ENCODE peak calls at places on chromosome 17, in four cellular contexts. One of them, this sample, is unnamed.

GRCh38 chr17:79183221-79184158 is 108.9 kb downstream of the ENGASE start:
- DNase-seq in CD4-positive, alpha-beta T cell: no peak
- DNase-seq in kidney: peak
- DNase-seq in upper lobe of right lung: no peak
- DNase-seq in this sample: peak

GRCh38 chr17:49235896-49236295 is 5.3 kb upstream of the PHOSPHO1 start:
- DNase-seq in CD4-positive, alpha-beta T cell: no peak
- DNase-seq in kidney: no peak
- DNase-seq in upper lobe of right lung: no peak
- DNase-seq in this sample: peak

GRCh38 chr17:17170346-17170976 is 35.7 kb downstream of the PLD6 start:
- DNase-seq in CD4-positive, alpha-beta T cell: no peak
- DNase-seq in kidney: no peak
- DNase-seq in upper lobe of right lung: no peak
- DNase-seq in this sample: peak

GRCh38 chr17:81693491-81694360 is 9.4 kb upstream of the MRPL12 start:
- DNase-seq in CD4-positive, alpha-beta T cell: no peak
- DNase-seq in kidney: no peak
- DNase-seq in upper lobe of right lung: no peak
- DNase-seq in this sample: peak

GRCh38 chr17:62778990-62779681 is 29.0 kb downstream of the MARCHF10 start:
- DNase-seq in CD4-positive, alpha-beta T cell: no peak
- DNase-seq in kidney: peak
- DNase-seq in upper lobe of right lung: peak
- DNase-seq in this sample: no peak

GRCh38 chr17:78781339-78782304 is at the start of gene CYTH1:
- DNase-seq in CD4-positive, alpha-beta T cell: peak
- DNase-seq in kidney: peak
- DNase-seq in upper lobe of right lung: peak
- DNase-seq in this sample: peak

GRCh38 chr17:72826602-72827001 is 265.9 kb downstream of the SLC39A11 start:
- DNase-seq in CD4-positive, alpha-beta T cell: no peak
- DNase-seq in kidney: no peak
- DNase-seq in upper lobe of right lung: no peak
- DNase-seq in this sample: no peak

GRCh38 chr17:78294776-78295175 is 63.3 kb downstream of the TMEM235 start:
- DNase-seq in CD4-positive, alpha-beta T cell: no peak
- DNase-seq in kidney: no peak
- DNase-seq in upper lobe of right lung: no peak
- DNase-seq in this sample: peak

GRCh38 chr17:68456529-68457167 is 648 bp downstream of the WIPI1 start:
- DNase-seq in CD4-positive, alpha-beta T cell: no peak
- DNase-seq in kidney: peak
- DNase-seq in upper lobe of right lung: peak
- DNase-seq in this sample: peak

GRCh38 chr17:16519021-16519420 is 27.0 kb upstream of the LRRC75A start:
- DNase-seq in CD4-positive, alpha-beta T cell: no peak
- DNase-seq in kidney: no peak
- DNase-seq in upper lobe of right lung: no peak
- DNase-seq in this sample: no peak

GRCh38 chr17:63477471-63478440 is 895 bp downstream of the ACE start:
- DNase-seq in CD4-positive, alpha-beta T cell: no peak
- DNase-seq in kidney: no peak
- DNase-seq in upper lobe of right lung: no peak
- DNase-seq in this sample: peak

GRCh38 chr17:60170835-60171752 is 21.3 kb downstream of the CA4 start:
- DNase-seq in CD4-positive, alpha-beta T cell: no peak
- DNase-seq in kidney: no peak
- DNase-seq in upper lobe of right lung: no peak
- DNase-seq in this sample: no peak

GRCh38 chr17:37278247-37278894 is 97.4 kb upstream of the C17orf78 start:
- DNase-seq in CD4-positive, alpha-beta T cell: no peak
- DNase-seq in kidney: no peak
- DNase-seq in upper lobe of right lung: no peak
- DNase-seq in this sample: no peak

GRCh38 chr17:64056269-64057005 is 36.0 kb upstream of the ICAM2 start:
- DNase-seq in CD4-positive, alpha-beta T cell: no peak
- DNase-seq in kidney: no peak
- DNase-seq in upper lobe of right lung: no peak
- DNase-seq in this sample: no peak

GRCh38 chr17:66625321-66625767 is 209.6 kb upstream of the CACNG5 start:
- DNase-seq in CD4-positive, alpha-beta T cell: no peak
- DNase-seq in kidney: no peak
- DNase-seq in upper lobe of right lung: no peak
- DNase-seq in this sample: no peak

GRCh38 chr17:41466988-41467387 is at the start of gene KRT32:
- DNase-seq in CD4-positive, alpha-beta T cell: no peak
- DNase-seq in kidney: no peak
- DNase-seq in upper lobe of right lung: no peak
- DNase-seq in this sample: no peak

GRCh38 chr17:77456271-77456950 is 315.6 kb downstream of the SEC14L1 start:
- DNase-seq in CD4-positive, alpha-beta T cell: peak
- DNase-seq in kidney: no peak
- DNase-seq in upper lobe of right lung: no peak
- DNase-seq in this sample: no peak

GRCh38 chr17:80825471-80826345 is 165.9 kb upstream of the CHMP6 start:
- DNase-seq in CD4-positive, alpha-beta T cell: no peak
- DNase-seq in kidney: peak
- DNase-seq in upper lobe of right lung: peak
- DNase-seq in this sample: peak

GRCh38 chr17:55421179-55421934 is at the start of gene MMD:
- DNase-seq in CD4-positive, alpha-beta T cell: no peak
- DNase-seq in kidney: peak
- DNase-seq in upper lobe of right lung: no peak
- DNase-seq in this sample: no peak

GRCh38 chr17:67421869-67422273 is 44.8 kb downstream of the PITPNC1 start:
- DNase-seq in CD4-positive, alpha-beta T cell: peak
- DNase-seq in kidney: no peak
- DNase-seq in upper lobe of right lung: no peak
- DNase-seq in this sample: peak

GRCh38 chr17:63150994-63151464 is 185.0 kb downstream of the TANC2 start:
- DNase-seq in CD4-positive, alpha-beta T cell: no peak
- DNase-seq in kidney: no peak
- DNase-seq in upper lobe of right lung: no peak
- DNase-seq in this sample: no peak

GRCh38 chr17:14827394-14827793 is 437.7 kb downstream of the PMP22 start:
- DNase-seq in CD4-positive, alpha-beta T cell: no peak
- DNase-seq in kidney: no peak
- DNase-seq in upper lobe of right lung: no peak
- DNase-seq in this sample: no peak

GRCh38 chr17:19019041-19019941 is 14.7 kb upstream of the FAM83G start:
- DNase-seq in CD4-positive, alpha-beta T cell: no peak
- DNase-seq in kidney: peak
- DNase-seq in upper lobe of right lung: peak
- DNase-seq in this sample: no peak

GRCh38 chr17:43878260-43879082 is 28.9 kb downstream of the MPP2 start:
- DNase-seq in CD4-positive, alpha-beta T cell: peak
- DNase-seq in kidney: peak
- DNase-seq in upper lobe of right lung: peak
- DNase-seq in this sample: peak

GRCh38 chr17:19248923-19249574 is 11.9 kb downstream of the EPN2 start:
- DNase-seq in CD4-positive, alpha-beta T cell: no peak
- DNase-seq in kidney: peak
- DNase-seq in upper lobe of right lung: peak
- DNase-seq in this sample: peak

GRCh38 chr17:62703776-62704380 is 76.4 kb downstream of the MRC2 start:
- DNase-seq in CD4-positive, alpha-beta T cell: peak
- DNase-seq in kidney: peak
- DNase-seq in upper lobe of right lung: peak
- DNase-seq in this sample: peak

GRCh38 chr17:5510776-5511175 is 24.4 kb downstream of the MIS12 start:
- DNase-seq in CD4-positive, alpha-beta T cell: no peak
- DNase-seq in kidney: no peak
- DNase-seq in upper lobe of right lung: no peak
- DNase-seq in this sample: no peak

GRCh38 chr17:17103160-17103559 is 60.9 kb downstream of the MPRIP start:
- DNase-seq in CD4-positive, alpha-beta T cell: no peak
- DNase-seq in kidney: peak
- DNase-seq in upper lobe of right lung: no peak
- DNase-seq in this sample: no peak

GRCh38 chr17:333626-334396 is 18.8 kb downstream of the RPH3AL start:
- DNase-seq in CD4-positive, alpha-beta T cell: no peak
- DNase-seq in kidney: peak
- DNase-seq in upper lobe of right lung: peak
- DNase-seq in this sample: peak

GRCh38 chr17:57959929-57960328 is 4.7 kb upstream of the CUEDC1 start:
- DNase-seq in CD4-positive, alpha-beta T cell: no peak
- DNase-seq in kidney: no peak
- DNase-seq in upper lobe of right lung: no peak
- DNase-seq in this sample: peak

GRCh38 chr17:74212262-74212912 is 984 bp upstream of the TTYH2 start:
- DNase-seq in CD4-positive, alpha-beta T cell: no peak
- DNase-seq in kidney: no peak
- DNase-seq in upper lobe of right lung: no peak
- DNase-seq in this sample: peak

DNA sequence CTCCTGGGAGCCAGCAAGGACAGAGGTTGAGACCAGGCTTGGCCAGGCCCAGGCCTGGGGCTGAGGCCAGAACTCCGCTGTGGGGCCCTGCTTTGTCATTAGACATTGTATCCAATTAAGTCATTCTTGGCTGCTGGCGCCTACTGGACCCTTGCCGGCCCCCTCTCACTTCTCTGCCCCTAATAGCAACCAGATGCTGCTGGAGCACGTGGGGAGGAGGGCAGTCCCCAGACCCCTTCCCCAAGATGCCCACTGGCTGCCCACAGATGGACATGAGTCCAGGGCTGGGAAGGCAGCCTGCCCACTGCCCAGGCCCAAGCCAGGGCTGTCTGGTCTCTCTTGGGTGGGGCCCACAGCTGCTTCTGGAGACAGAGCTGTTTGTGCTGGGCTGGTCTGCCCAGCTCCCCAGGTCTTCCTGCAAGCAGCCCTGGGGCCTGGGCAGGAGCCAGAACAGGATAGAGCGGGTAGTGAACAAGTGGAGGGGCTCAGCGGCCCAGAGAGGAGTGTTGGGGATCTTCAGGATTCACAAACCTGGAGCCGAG is 7.8 kb downstream of the PLXDC1 start:
- DNase-seq in CD4-positive, alpha-beta T cell: no peak
- DNase-seq in kidney: no peak
- DNase-seq in upper lobe of right lung: no peak
- DNase-seq in this sample: peak
- H3K27ac ChIP-seq in CD4-positive, alpha-beta T cell: no peak
- H3K27ac ChIP-seq in kidney: no peak
- H3K27ac ChIP-seq in upper lobe of right lung: no peak
- H3K27ac ChIP-seq in this sample: no peak

GRCh38 chr17:40068917-40069750 is 6.4 kb downstream of the THRA start:
- DNase-seq in CD4-positive, alpha-beta T cell: peak
- DNase-seq in kidney: peak
- DNase-seq in upper lobe of right lung: peak
- DNase-seq in this sample: peak
- H3K27ac ChIP-seq in CD4-positive, alpha-beta T cell: peak
- H3K27ac ChIP-seq in kidney: peak
- H3K27ac ChIP-seq in upper lobe of right lung: peak
- H3K27ac ChIP-seq in this sample: peak

GRCh38 chr17:1377334-1377733 is 22.7 kb downstream of the YWHAE start:
- DNase-seq in CD4-positive, alpha-beta T cell: no peak
- DNase-seq in kidney: no peak
- DNase-seq in upper lobe of right lung: no peak
- DNase-seq in this sample: no peak
- H3K27ac ChIP-seq in CD4-positive, alpha-beta T cell: peak
- H3K27ac ChIP-seq in kidney: peak
- H3K27ac ChIP-seq in upper lobe of right lung: peak
- H3K27ac ChIP-seq in this sample: peak

GRCh38 chr17:76384987-76385891 is 830 bp downstream of the SPHK1 start:
- DNase-seq in CD4-positive, alpha-beta T cell: peak
- DNase-seq in kidney: peak
- DNase-seq in upper lobe of right lung: peak
- DNase-seq in this sample: peak
- H3K27ac ChIP-seq in CD4-positive, alpha-beta T cell: no peak
- H3K27ac ChIP-seq in kidney: peak
- H3K27ac ChIP-seq in upper lobe of right lung: peak
- H3K27ac ChIP-seq in this sample: peak

DNA sequence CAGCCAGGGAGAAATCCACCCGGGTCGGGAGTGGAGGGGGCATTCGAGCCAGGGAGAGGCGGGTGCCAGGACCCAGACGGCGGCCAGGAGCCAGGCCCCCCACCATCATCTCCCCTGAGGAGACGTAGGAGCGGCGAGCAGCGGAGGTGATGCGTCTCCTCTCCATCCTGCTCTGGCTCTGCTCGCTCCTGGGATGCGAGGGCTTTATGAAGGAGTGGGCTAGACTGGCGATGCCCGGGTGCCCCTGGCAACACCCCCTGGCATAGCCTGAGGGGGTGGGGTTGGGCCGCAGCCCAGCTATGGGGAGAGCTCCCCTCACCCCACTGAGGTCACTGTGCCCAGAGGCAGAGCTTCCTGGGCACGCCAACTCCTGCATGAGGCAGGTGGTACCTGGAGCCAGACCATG is at the start of gene GFAP:
- DNase-seq in CD4-positive, alpha-beta T cell: no peak
- DNase-seq in kidney: no peak
- DNase-seq in upper lobe of right lung: no peak
- DNase-seq in this sample: peak
- H3K27ac ChIP-seq in CD4-positive, alpha-beta T cell: no peak
- H3K27ac ChIP-seq in kidney: no peak
- H3K27ac ChIP-seq in upper lobe of right lung: no peak
- H3K27ac ChIP-seq in this sample: no peak

GRCh38 chr17:47878203-47879027 is 17.6 kb upstream of the SP2 start:
- DNase-seq in CD4-positive, alpha-beta T cell: no peak
- DNase-seq in kidney: no peak
- DNase-seq in upper lobe of right lung: no peak
- DNase-seq in this sample: no peak

GRCh38 chr17:47882247-47882646 is 13.8 kb upstream of the SP2 start:
- DNase-seq in CD4-positive, alpha-beta T cell: no peak
- DNase-seq in kidney: no peak
- DNase-seq in upper lobe of right lung: no peak
- DNase-seq in this sample: peak

GRCh38 chr17:47879776-47880452 is 16.1 kb upstream of the SP2 start:
- DNase-seq in CD4-positive, alpha-beta T cell: no peak
- DNase-seq in kidney: no peak
- DNase-seq in upper lobe of right lung: no peak
- DNase-seq in this sample: no peak

GRCh38 chr17:47877368-47878034 is 18.5 kb upstream of the SP2 start:
- DNase-seq in CD4-positive, alpha-beta T cell: no peak
- DNase-seq in kidney: no peak
- DNase-seq in upper lobe of right lung: no peak
- DNase-seq in this sample: no peak

DNA sequence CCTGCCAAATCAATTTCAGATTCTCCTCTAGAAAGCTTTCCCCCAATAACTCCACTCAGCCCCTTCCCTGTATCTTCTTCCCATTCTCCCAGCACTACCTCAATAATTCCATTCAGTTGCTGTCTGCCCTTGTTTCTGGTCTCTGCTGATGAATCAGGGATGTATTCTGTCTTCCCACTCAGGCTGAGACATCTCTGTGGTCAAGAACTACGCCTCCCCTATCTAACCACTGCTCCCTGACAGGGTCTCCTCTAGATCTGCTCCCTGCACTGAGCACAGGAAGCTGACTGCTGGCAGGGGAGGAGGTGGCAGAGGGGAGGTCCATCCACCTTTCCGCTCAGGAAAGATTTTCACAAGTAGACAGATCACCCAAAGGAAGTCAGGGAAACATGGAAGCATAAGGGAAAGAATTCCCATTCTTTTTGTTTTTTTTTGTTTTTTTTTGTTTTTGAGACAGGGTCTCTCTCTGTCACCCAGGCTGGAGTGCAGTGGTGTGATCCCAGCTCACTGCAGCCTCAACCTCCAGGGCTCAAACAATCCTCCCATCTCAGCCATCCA is 16.9 kb upstream of the SP2 start:
- DNase-seq in CD4-positive, alpha-beta T cell: no peak
- DNase-seq in kidney: no peak
- DNase-seq in upper lobe of right lung: no peak
- DNase-seq in this sample: peak
- H3K27ac ChIP-seq in CD4-positive, alpha-beta T cell: no peak
- H3K27ac ChIP-seq in kidney: no peak
- H3K27ac ChIP-seq in upper lobe of right lung: no peak
- H3K27ac ChIP-seq in this sample: peak